ENCODE peak calls at places on chromosomes 7 and 10, in nine cellular contexts. M is AG09309; D is GM03348; Q is caudate nucleus; O is stimulated activated naive CD8-positive, alpha-beta T cell treated with anti-CD3 and anti-CD28 coated beads, Interleukin-15, amount 100 ng/mL, for 72 hours; R is activated naive CD4-positive, alpha-beta T cell treated with anti-CD3 and anti-CD28 coated beads, Interleukin-2, amount 50 U/mL, for 72 hours; P is activated CD4-positive, alpha-beta T cell treated with anti-CD3 and anti-CD28 coated beads, Interleukin-2, amount 50 U/mL, for 48 hours; H is head of caudate nucleus; S is NCI-H774. Y is an unnamed sample.

GRCh38 chr10:69458426-69459100 is 7.3 kb downstream of the TSPAN15 start:
- DNase-seq in P (no peak), R (no peak), S (no peak), M (no peak), Q (no peak), H (peak), O (no peak), D (no peak), Y (peak)

GRCh38 chr7:36305648-36306047 is 84.0 kb upstream of the ANLN start:
- DNase-seq in O (no peak), S (no peak), D (no peak), R (no peak), H (no peak), P (no peak), M (no peak), Q (no peak), Y (no peak)

GRCh38 chr7:74606101-74606908 is 51.2 kb upstream of the GTF2I start:
- DNase-seq in H (peak), P (peak), R (peak), M (no peak), S (no peak), Q (no peak), D (peak), O (peak), Y (peak)

GRCh38 chr10:50574305-50574704 is 49.5 kb downstream of the SGMS1 start:
- DNase-seq in S (no peak), P (no peak), R (no peak), M (no peak), Q (no peak), H (no peak), O (no peak), D (no peak), Y (no peak)

GRCh38 chr10:7337431-7338171 is 73.2 kb downstream of the SFMBT2 start:
- DNase-seq in M (no peak), D (no peak), Q (no peak), S (no peak), H (no peak), P (peak), R (no peak), O (peak), Y (peak)

GRCh38 chr10:80118669-80119068 is 13.9 kb upstream of the PLAC9 start:
- DNase-seq in R (no peak), S (no peak), O (no peak), M (no peak), Q (no peak), P (no peak), H (no peak), D (no peak), Y (no peak)

GRCh38 chr7:107816053-107816566 is 13.1 kb upstream of the SLC26A3 start:
- DNase-seq in P (no peak), M (peak), R (no peak), O (no peak), S (no peak), Q (no peak), D (no peak), H (no peak), Y (peak)

GRCh38 chr7:104971290-104972071 is 42.5 kb upstream of the KMT2E start:
- DNase-seq in Q (no peak), S (no peak), O (no peak), R (no peak), P (no peak), D (peak), M (no peak), H (no peak), Y (no peak)

GRCh38 chr7:9201928-9202327 is 768.5 kb downstream of the NXPH1 start:
- DNase-seq in S (no peak), O (no peak), D (no peak), H (no peak), R (no peak), Q (no peak), M (no peak), P (no peak), Y (no peak)

GRCh38 chr7:6558837-6559236 is 7.6 kb upstream of the GRID2IP start:
- DNase-seq in H (peak), O (no peak), Q (no peak), D (peak), P (peak), M (peak), S (no peak), R (no peak), Y (peak)

GRCh38 chr7:542935-543789 is 23.5 kb upstream of the PDGFA start:
- DNase-seq in Q (no peak), R (no peak), O (peak), P (peak), S (no peak), M (peak), H (no peak), D (peak), Y (peak)

GRCh38 chr7:105454058-105454739 is 65.5 kb upstream of the SRPK2 start:
- DNase-seq in H (no peak), R (no peak), D (peak), Q (no peak), S (no peak), M (peak), P (no peak), O (no peak), Y (no peak)

Y was measured in MV-4-11.